ENCODE peak calls at places on chromosomes 1 and 21, in seven cellular contexts. W is ACHN; L is GM12892; R is activated CD8-positive, alpha-beta T cell treated with anti-CD3 and anti-CD28 coated beads, Interleukin-2, amount 10 ng/mL, durations not matched to agents 7 days and 5 days; K is naive thymus-derived CD8-positive, alpha-beta T cell; P is GM06990; H is ascending aorta. A is an unnamed sample.
A peak's percentile ranks its signal among the peaks of the same experiment; 100 is the strongest.

GRCh38 chr1:180235077-180235501 is 5.0 kb downstream of the LHX4 start:
- DNase-seq in K (no peak), H (no peak), L (no peak), W (no peak), P (no peak), R (no peak), A (no peak)

GRCh38 chr1:28417441-28418277 is 48.1 kb downstream of the PHACTR4 start:
- DNase-seq in H (no peak), L (no peak), R (peak; percentile 28), P (no peak), W (peak; percentile 90), K (no peak), A (peak; percentile 81)

GRCh38 chr1:48784301-48784700 is 7.6 kb upstream of the BEND5 start:
- DNase-seq in R (no peak), K (no peak), L (no peak), W (no peak), P (no peak), H (no peak), A (no peak)

GRCh38 chr1:7516892-7517291 is 254.2 kb upstream of the VAMP3 start:
- DNase-seq in P (no peak), L (no peak), R (no peak), W (no peak), H (no peak), K (no peak), A (no peak)

GRCh38 chr1:107936498-107937481 is 28.2 kb downstream of the VAV3 start:
- DNase-seq in K (no peak), R (peak; percentile 64), L (no peak), P (peak; percentile 40), W (peak; percentile 49), H (no peak), A (peak; percentile 89)

GRCh38 chr1:111422546-111423391 is 4.8 kb downstream of the OVGP1 start:
- DNase-seq in W (peak; percentile 49), K (no peak), H (no peak), R (no peak), L (no peak), P (no peak), A (peak; percentile 15)

GRCh38 chr1:183033205-183033604 is 10.0 kb downstream of the LAMC1 start:
- DNase-seq in K (peak; percentile 64), R (peak; percentile 63), H (no peak), P (no peak), L (no peak), W (no peak), A (no peak)

GRCh38 chr1:75855010-75855409 is 58.3 kb downstream of the MSH4 start:
- DNase-seq in W (no peak), R (no peak), K (no peak), L (no peak), P (no peak), H (no peak), A (peak; percentile 38)

GRCh38 chr1:33137800-33138199 is 44.0 kb downstream of the TRIM62 start:
- DNase-seq in H (no peak), P (no peak), R (peak; percentile 61), K (peak; percentile 49), W (no peak), L (no peak), A (no peak)

GRCh38 chr1:26848947-26849774 is 13.8 kb upstream of the SFN start:
- DNase-seq in P (no peak), H (peak; percentile 42), R (no peak), K (no peak), L (no peak), W (peak; percentile 84), A (peak; percentile 97)

GRCh38 chr1:192521734-192522133 is 53.8 kb upstream of the RGS1 start:
- DNase-seq in H (no peak), R (no peak), P (no peak), W (no peak), L (no peak), K (no peak), A (no peak)

GRCh38 chr1:72284398-72285073 is 2.2 kb upstream of the NEGR1 start:
- DNase-seq in H (no peak), K (peak; percentile 45), L (no peak), R (peak; percentile 40), W (peak; percentile 86), P (peak; percentile 3), A (peak; percentile 65)

GRCh38 chr1:46295306-46295705 is 8.1 kb downstream of the LRRC41 start:
- DNase-seq in R (no peak), W (no peak), H (no peak), L (no peak), K (no peak), P (no peak), A (no peak)

GRCh38 chr1:17405898-17406759 is 33.3 kb downstream of the RCC2 start:
- DNase-seq in K (peak; percentile 39), H (no peak), P (no peak), W (peak; percentile 54), R (peak; percentile 54), L (peak; percentile 83), A (peak; percentile 67)

GRCh38 chr1:101410048-101410878 is 173.4 kb downstream of the S1PR1 start:
- DNase-seq in R (no peak), K (no peak), P (peak; percentile 77), W (no peak), H (no peak), L (no peak), A (no peak)

GRCh38 chr1:9494936-9495758 is 44.1 kb upstream of the SLC25A33 start:
- DNase-seq in K (peak; percentile 72), L (peak; percentile 73), P (peak; percentile 79), W (peak; percentile 46), H (no peak), R (peak; percentile 74), A (peak; percentile 51)

GRCh38 chr1:84722794-84723193 is 32.5 kb upstream of the SSX2IP start:
- DNase-seq in K (no peak), L (no peak), R (no peak), P (no peak), H (no peak), W (no peak), A (no peak)

GRCh38 chr1:40036574-40036973 is 4.0 kb upstream of the CAP1 start:
- DNase-seq in H (peak; percentile 46), P (no peak), W (no peak), R (no peak), L (no peak), K (no peak), A (no peak)

GRCh38 chr21:34745557-34746255 is 76.9 kb downstream of the CLIC6 start:
- DNase-seq in R (peak; percentile 59), P (peak; percentile 40), W (peak; percentile 81), H (no peak), L (peak; percentile 46), K (peak; percentile 56), A (peak; percentile 68)

GRCh38 chr21:45640888-45641479 is 2.5 kb upstream of the PCBP3 start:
- DNase-seq in W (no peak), P (no peak), L (no peak), K (no peak), H (no peak), R (no peak), A (peak; percentile 33)

GRCh38 chr1:9721606-9722377 is 70.3 kb downstream of the PIK3CD start:
- DNase-seq in L (peak; percentile 66), P (peak; percentile 60), W (peak; percentile 27), R (peak; percentile 79), H (no peak), K (peak; percentile 91), A (peak; percentile 29)

GRCh38 chr1:50490640-50491039 is 67.4 kb upstream of the DMRTA2 start:
- DNase-seq in L (no peak), R (no peak), P (no peak), K (no peak), H (no peak), W (no peak), A (no peak)